ENCODE peak calls at places on chromosomes 5 and 9, in seven cellular contexts. O is nephron progenitor cell, L is neural crest cell, K is osteocyte, Y is GM06990, Z is spleen, V is chondrocyte. R is an unnamed sample.

GRCh38 chr9:36905101-36906066 is 128.7 kb downstream of the PAX5 start:
- DNase-seq in O (no peak), L (no peak), K (no peak), Y (no peak), Z (no peak), V (no peak), R (no peak)

GRCh38 chr5:98927242-98927987 is 1.4 kb downstream of the CHD1 start:
- DNase-seq in O (peak; percentile 18), L (no peak), K (no peak), Y (peak; percentile 31), Z (peak; percentile 82), V (no peak), R (no peak)

GRCh38 chr5:32712463-32713395 is 1.6 kb downstream of the NPR3 start:
- DNase-seq in O (peak; percentile 20), L (peak; percentile 2), K (no peak), Y (peak; percentile 27), Z (no peak), V (no peak), R (no peak)

GRCh38 chr5:74288448-74289109 is 351.9 kb downstream of the ENC1 start:
- DNase-seq in O (no peak), L (no peak), K (no peak), Y (no peak), Z (no peak), V (no peak), R (no peak)

GRCh38 chr9:136666364-136667216 is 3.9 kb downstream of the EGFL7 start:
- DNase-seq in O (no peak), L (no peak), K (no peak), Y (no peak), Z (no peak), V (no peak), R (no peak)

GRCh38 chr9:134854541-134854981 is 26.0 kb upstream of the FCN2 start:
- DNase-seq in O (no peak), L (no peak), K (peak; percentile 81), Y (no peak), Z (peak; percentile 46), V (no peak), R (no peak)

GRCh38 chr5:141172381-141173204 is at the start of gene PCDHB7:
- DNase-seq in O (peak; percentile 29), L (peak; percentile 12), K (no peak), Y (no peak), Z (no peak), V (no peak), R (no peak)

GRCh38 chr5:80854583-80854982 is 105.6 kb upstream of the RASGRF2 start:
- DNase-seq in O (no peak), L (no peak), K (no peak), Y (no peak), Z (no peak), V (no peak), R (no peak)

GRCh38 chr9:120442280-120442597 is 137.7 kb downstream of the CDK5RAP2 start:
- DNase-seq in O (no peak), L (no peak), K (no peak), Y (no peak), Z (no peak), V (no peak), R (no peak)

GRCh38 chr5:125054106-125054505 is 307.7 kb upstream of the ZNF608 start:
- DNase-seq in O (no peak), L (no peak), K (no peak), Y (no peak), Z (no peak), V (no peak), R (no peak)

GRCh38 chr5:10133830-10134229 is 115.9 kb downstream of the ATPSCKMT start:
- DNase-seq in O (no peak), L (no peak), K (no peak), Y (no peak), Z (no peak), V (no peak), R (no peak)

GRCh38 chr9:130276955-130277354 is 11.4 kb downstream of the HMCN2 start:
- DNase-seq in O (no peak), L (no peak), K (no peak), Y (no peak), Z (peak; percentile 19), V (peak; percentile 82), R (no peak)

GRCh38 chr9:37407468-37407867 is 15.0 kb upstream of the GRHPR start:
- DNase-seq in O (no peak), L (no peak), K (no peak), Y (no peak), Z (no peak), V (no peak), R (no peak)

GRCh38 chr5:41510176-41510831 is at the start of gene PLCXD3:
- DNase-seq in O (peak; percentile 37), L (peak; percentile 12), K (peak; percentile 81), Y (no peak), Z (peak; percentile 67), V (peak; percentile 65), R (peak; percentile 11)
- TF ChIP-seq CTCF in O (no peak), L (no peak), K (no peak), Y (no peak), Z (no peak), V (no peak), R (no peak)

DNA sequence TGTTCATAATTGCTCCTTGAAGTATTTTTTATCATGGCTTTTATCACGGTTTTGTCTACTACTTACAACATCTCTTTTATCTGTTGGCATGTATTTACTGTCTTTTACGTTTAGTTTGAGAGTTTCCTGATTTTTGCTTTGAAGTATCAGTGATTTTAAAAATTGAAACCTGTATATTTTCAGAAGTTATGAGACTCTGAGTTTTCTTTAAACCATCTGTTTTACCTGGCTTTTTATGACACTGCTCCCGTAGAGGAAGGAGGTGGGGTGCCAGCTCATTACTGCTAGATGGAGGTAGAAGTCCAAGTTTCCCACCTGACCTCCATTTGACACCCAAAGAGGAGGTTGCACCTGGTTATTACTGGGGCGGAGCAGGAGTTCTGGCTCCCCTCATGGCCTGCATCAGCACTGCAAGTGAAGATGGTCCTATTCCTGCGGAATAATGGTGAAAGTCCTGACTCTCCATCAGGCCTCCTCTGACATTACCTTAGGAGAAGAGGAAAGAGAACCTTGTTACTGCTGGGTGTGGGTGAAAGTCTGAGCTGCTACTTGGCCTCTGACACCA is 10.0 kb upstream of the ZNF131 start:
- DNase-seq in O (peak; percentile 8), L (no peak), K (no peak), Y (no peak), Z (no peak), V (no peak), R (no peak)
- TF ChIP-seq CTCF in O (peak; percentile 32), L (peak; percentile 51), K (peak; percentile 25), Y (peak; percentile 61), Z (no peak), V (peak; percentile 54), R (peak; percentile 51)

DNA sequence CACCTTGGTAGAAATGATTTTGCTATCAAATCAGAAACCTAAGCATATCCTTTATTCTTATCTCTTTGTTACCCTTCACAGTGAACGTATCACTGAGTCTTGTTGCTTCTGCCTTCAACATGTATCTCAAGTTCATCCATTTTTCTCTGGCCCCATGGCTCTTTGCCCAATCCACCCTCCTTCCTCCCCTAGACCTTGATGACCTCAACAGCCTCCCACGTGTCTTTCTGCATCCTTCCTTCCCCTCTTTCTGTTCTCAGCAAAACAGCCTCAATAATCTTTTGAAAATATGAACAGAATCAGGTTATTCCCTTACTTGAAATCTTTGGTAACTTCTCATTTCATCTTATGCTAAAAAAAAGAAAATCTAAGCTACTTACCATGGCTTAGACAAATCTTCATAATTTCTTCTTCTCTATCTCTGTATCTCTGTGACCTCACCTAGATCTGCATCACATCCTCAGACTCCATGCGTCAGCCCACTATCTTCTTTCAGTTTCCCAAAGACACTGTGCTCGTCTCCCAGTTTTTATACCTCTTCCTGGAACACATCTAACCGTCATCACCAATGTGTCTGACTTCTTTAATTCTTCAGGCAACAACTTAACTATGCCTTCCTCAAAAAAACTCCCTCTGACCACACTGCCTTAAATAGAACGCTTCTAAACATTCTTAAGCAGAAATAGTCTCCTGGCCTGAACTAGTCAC is 208.0 kb downstream of the PARP8 start:
- DNase-seq in O (no peak), L (no peak), K (no peak), Y (no peak), Z (no peak), V (no peak), R (no peak)
- TF ChIP-seq CTCF in O (no peak), L (no peak), K (no peak), Y (no peak), Z (no peak), V (no peak), R (no peak)

GRCh38 chr5:34538026-34538672 is 118.0 kb upstream of the RAI14 start:
- DNase-seq in O (no peak), L (no peak), K (no peak), Y (no peak), Z (no peak), V (no peak), R (no peak)
- TF ChIP-seq CTCF in O (no peak), L (no peak), K (no peak), Y (peak; percentile 57), Z (no peak), V (peak; percentile 51), R (no peak)

R was measured in progenitor cell of endocrine pancreas.